ENCODE peak calls at places on chromosomes 2 and 18, in six cellular contexts. K, E, F, G, N and O are unnamed samples. For H3K9me3, the result is how much of the 10 kb centered on the place peaks cover.

GRCh38 chr18:56992777-56993176 is 154.1 kb upstream of the BOD1L2 start:
- DNase-seq in E (no peak), F (no peak), N (no peak), G (peak), K (no peak), O (no peak)

GRCh38 chr2:15953891-15954680 is 13.7 kb downstream of the MYCN start:
- DNase-seq in G (no peak), N (no peak), F (no peak), K (no peak), E (no peak), O (no peak)

GRCh38 chr18:73924836-73925235 is 222.8 kb downstream of the FBXO15 start:
- DNase-seq in K (no peak), G (peak), F (no peak), E (no peak), N (no peak), O (no peak)

GRCh38 chr2:173414823-173415322 is 60.2 kb downstream of the CDCA7 start:
- DNase-seq in F (peak), K (no peak), E (no peak), N (no peak), G (peak), O (no peak)

GRCh38 chr2:169301596-169302330 is 60.6 kb downstream of the LRP2 start:
- DNase-seq in E (no peak), G (no peak), F (no peak), N (no peak), K (peak), O (no peak)

GRCh38 chr2:43084699-43085091 is 141.7 kb downstream of the ZFP36L2 start:
- DNase-seq in E (no peak), K (no peak), G (peak), N (no peak), F (peak), O (no peak)

GRCh38 chr18:30094556-30094955 is 948.0 kb downstream of the DSC3 start:
- DNase-seq in N (no peak), E (no peak), F (peak), G (peak), K (no peak), O (no peak)

GRCh38 chr2:204825681-204826080 is 280.4 kb downstream of the PARD3B start:
- DNase-seq in K (no peak), E (no peak), N (no peak), F (no peak), G (no peak), O (no peak)

GRCh38 chr2:112643488-112643887 is 2.3 kb upstream of the SLC20A1 start:
- DNase-seq in K (no peak), F (no peak), N (no peak), E (no peak), G (no peak), O (no peak)

GRCh38 chr2:195659114-195659513 is 2.1 kb downstream of the SLC39A10 start:
- DNase-seq in N (no peak), E (no peak), F (no peak), K (no peak), G (peak), O (peak)

GRCh38 chr18:9233771-9234440 is 97.3 kb downstream of the ANKRD12 start:
- DNase-seq in N (peak), E (peak), F (no peak), G (no peak), K (no peak), O (no peak)

GRCh38 chr2:16184341-16184890 is 244.1 kb downstream of the MYCN start:
- DNase-seq in G (no peak), K (no peak), N (no peak), F (no peak), E (no peak), O (no peak)

GRCh38 chr2:209771474-209772292 is at the start of gene UNC80:
- DNase-seq in K (peak), E (peak), F (peak), N (peak), G (peak), O (peak)

GRCh38 chr2:136179602-136179975 is 61.6 kb upstream of the CXCR4 start:
- DNase-seq in N (no peak), F (no peak), G (no peak), K (no peak), E (no peak), O (no peak)

GRCh38 chr18:23967321-23968089 is 47.0 kb upstream of the TTC39C start:
- DNase-seq in K (no peak), E (no peak), F (no peak), N (no peak), G (no peak), O (no peak)

GRCh38 chr2:86072271-86072858 is 33.3 kb downstream of the POLR1A start:
- DNase-seq in E (no peak), F (peak), K (no peak), N (no peak), G (no peak), O (no peak)

GRCh38 chr2:39247512-39247911 is 3.7 kb upstream of the CDKL4 start:
- DNase-seq in G (no peak), F (no peak), N (no peak), K (no peak), E (no peak), O (no peak)

GRCh38 chr2:54041135-54041534 is 70.3 kb upstream of the PSME4 start:
- DNase-seq in G (no peak), K (no peak), E (no peak), N (no peak), F (no peak), O (no peak)

GRCh38 chr2:104863229-104863584 is 9.3 kb downstream of the POU3F3 start:
- DNase-seq in G (no peak), K (no peak), E (no peak), F (no peak), N (no peak), O (no peak)

GRCh38 chr2:167652401-167652800 is 595.0 kb downstream of the STK39 start:
- DNase-seq in N (no peak), G (no peak), K (no peak), E (no peak), F (no peak), O (no peak)

GRCh38 chr2:208254871-208255556 is at the start of gene IDH1:
- DNase-seq in F (peak), E (peak), G (peak), N (peak), K (peak), O (peak)

GRCh38 chr2:26521054-26521912 is 43.4 kb upstream of the OTOF start:
- DNase-seq in G (no peak), K (peak), E (peak), N (peak), F (peak), O (peak)

GRCh38 chr2:105821428-105822125 is 76.9 kb downstream of the NCK2 start:
- DNase-seq in G (no peak), K (no peak), E (no peak), N (no peak), F (peak), O (no peak)

GRCh38 chr18:62863629-62864028 is 148.3 kb downstream of the PHLPP1 start:
- DNase-seq in E (no peak), K (no peak), G (peak), F (peak), N (no peak), O (peak)

GRCh38 chr2:127288274-127288673 is 5.7 kb downstream of the ERCC3 start:
- DNase-seq in E (peak), N (no peak), G (no peak), F (no peak), K (no peak), O (no peak)

GRCh38 chr18:45497595-45498269 is 117.5 kb upstream of the SLC14A2 start:
- DNase-seq in F (no peak), E (no peak), N (no peak), G (no peak), K (no peak), O (no peak)

GRCh38 chr2:148122788-148123187 is 101.9 kb downstream of the MBD5 start:
- DNase-seq in K (no peak), G (peak), N (no peak), E (no peak), F (peak), O (no peak)

GRCh38 chr18:13813271-13813849 is 10.6 kb upstream of the MC5R start:
- DNase-seq in K (peak), F (peak), N (peak), G (peak), E (peak), O (peak)

GRCh38 chr18:48547456-48548403 is 8.9 kb downstream of the CTIF start:
- DNase-seq in G (peak), F (peak), E (no peak), K (no peak), N (peak), O (peak)

GRCh38 chr18:48548404-48548771 is 9.6 kb downstream of the CTIF start:
- DNase-seq in F (peak), E (no peak), K (no peak), N (no peak), G (no peak), O (no peak)

GRCh38 chr18:48545690-48546365 is 7.0 kb downstream of the CTIF start:
- DNase-seq in N (peak), E (peak), K (peak), G (peak), F (peak), O (peak)

GRCh38 chr18:48544661-48545415 is 6.0 kb downstream of the CTIF start:
- DNase-seq in G (no peak), K (no peak), E (no peak), N (no peak), F (no peak), O (no peak)

DNA sequence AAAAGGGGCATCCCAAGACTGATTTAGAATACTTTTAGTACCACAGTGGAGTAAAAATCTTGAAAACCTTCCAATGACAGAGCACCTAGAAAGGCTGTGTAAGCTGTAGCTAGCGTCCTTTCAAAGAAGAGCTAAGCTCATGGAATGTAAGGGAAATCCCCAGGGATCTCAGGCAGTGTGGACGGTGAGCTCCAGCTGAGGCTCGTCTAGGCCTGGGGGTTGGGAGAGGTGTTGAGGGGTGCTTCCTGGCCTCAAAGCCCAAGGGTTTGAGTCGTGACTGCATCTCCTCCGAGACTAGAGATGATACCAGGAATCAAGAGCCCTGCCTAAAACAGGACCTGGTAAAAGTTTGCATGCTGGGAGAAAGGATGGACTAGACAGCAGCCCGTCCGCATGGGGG is 7.6 kb downstream of the CTIF start:
- DNase-seq in N (no peak), E (no peak), K (no peak), F (peak), G (peak), O (no peak)
- H2BK120ac ChIP-seq in N (no peak), E (no peak), K (no peak), F (peak), G (peak), O (no peak)

GRCh38 chr2:46286715-46287114 is 10.5 kb upstream of the EPAS1 start:
- DNase-seq in K (no peak), F (no peak), N (no peak), E (no peak), G (no peak), O (no peak)

GRCh38 chr2:46281939-46282338 is 15.3 kb upstream of the EPAS1 start:
- DNase-seq in N (no peak), K (no peak), E (no peak), F (no peak), G (no peak), O (no peak)

GRCh38 chr2:46284260-46284659 is 12.9 kb upstream of the EPAS1 start:
- DNase-seq in K (no peak), N (no peak), F (no peak), E (no peak), G (no peak), O (no peak)

GRCh38 chr2:46283693-46284092 is 13.5 kb upstream of the EPAS1 start:
- DNase-seq in N (no peak), K (no peak), G (no peak), E (no peak), F (no peak), O (no peak)

GRCh38 chr2:46284812-46285211 is 12.4 kb upstream of the EPAS1 start:
- DNase-seq in G (no peak), E (no peak), N (no peak), F (no peak), K (peak), O (peak)
- H3K9me3 ChIP-seq in G (under half), E (under half), N (under half), F (under half), K (under half), O (under half)

DNA sequence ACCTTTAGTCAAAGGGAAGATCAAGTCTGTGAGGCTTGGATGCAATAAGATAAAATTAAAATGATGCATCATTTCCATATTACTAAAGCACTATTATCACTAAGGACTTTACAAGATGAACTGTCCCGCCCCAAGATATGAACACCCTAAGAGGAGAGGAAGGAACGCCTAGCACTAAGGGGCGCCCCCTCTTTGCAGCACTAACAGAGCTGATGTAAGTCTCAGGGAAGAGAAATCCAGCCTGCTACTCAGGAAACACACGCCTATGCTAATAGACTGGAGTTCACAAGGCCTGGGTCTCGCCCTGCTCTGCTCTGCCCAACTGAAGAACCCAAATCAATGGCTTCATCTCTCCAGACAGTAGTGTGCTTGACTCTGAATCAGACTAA is 6.1 kb downstream of the INO80C start:
- DNase-seq in K (no peak), F (no peak), E (no peak), N (peak), G (no peak), O (no peak)
- H2BK120ac ChIP-seq in K (no peak), F (no peak), E (no peak), N (no peak), G (no peak), O (peak)

GRCh38 chr18:71398530-71398929 is 1109.7 kb downstream of the SOCS6 start:
- DNase-seq in E (peak), N (peak), F (no peak), K (peak), G (no peak), O (no peak)
- H3K9me3 ChIP-seq in E (half or more), N (under half), F (under half), K (under half), G (under half), O (under half)

DNA sequence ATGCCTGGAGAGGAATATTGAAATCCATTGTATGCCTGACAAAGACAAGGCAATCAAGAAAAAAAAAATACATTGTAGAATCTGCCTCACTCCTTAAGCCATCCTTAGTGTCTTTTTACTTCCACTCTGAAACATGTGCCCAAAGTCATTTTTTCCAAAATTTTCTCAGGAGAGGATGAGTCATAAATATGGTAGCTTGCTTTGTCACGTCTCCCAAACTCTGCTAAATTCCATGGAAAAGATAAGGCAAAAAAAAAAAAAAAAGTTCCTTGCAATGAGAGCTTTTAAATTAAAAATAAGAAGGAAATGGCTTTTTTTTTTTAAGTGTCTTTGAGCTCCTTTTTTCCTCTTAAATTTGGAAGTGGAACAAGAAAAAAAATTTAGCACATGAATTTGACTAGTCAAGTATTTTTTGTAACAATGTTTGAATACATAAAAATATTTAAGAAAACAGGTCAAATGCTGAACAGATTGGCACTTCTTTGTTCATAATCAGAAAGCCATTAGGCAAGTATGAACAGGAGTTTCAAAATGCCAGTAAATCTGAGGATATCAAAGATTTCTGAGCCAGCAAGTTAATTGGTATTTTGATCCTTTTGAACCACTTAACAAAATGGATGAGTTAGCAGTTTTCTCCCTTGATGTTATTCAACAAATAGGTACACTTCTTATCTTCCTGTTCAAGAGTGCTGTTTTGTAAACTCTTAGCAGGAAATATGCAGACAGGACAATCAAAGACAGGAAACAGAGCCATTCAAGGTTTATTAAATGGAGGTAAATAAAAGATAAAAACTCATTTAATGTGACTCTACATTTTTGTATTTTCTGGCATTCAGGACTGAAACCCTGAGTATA is 247.3 kb upstream of the SP5 start:
- DNase-seq in G (no peak), N (no peak), F (peak), E (no peak), K (no peak), O (peak)
- H2BK120ac ChIP-seq in G (no peak), N (no peak), F (no peak), E (no peak), K (no peak), O (no peak)

DNA sequence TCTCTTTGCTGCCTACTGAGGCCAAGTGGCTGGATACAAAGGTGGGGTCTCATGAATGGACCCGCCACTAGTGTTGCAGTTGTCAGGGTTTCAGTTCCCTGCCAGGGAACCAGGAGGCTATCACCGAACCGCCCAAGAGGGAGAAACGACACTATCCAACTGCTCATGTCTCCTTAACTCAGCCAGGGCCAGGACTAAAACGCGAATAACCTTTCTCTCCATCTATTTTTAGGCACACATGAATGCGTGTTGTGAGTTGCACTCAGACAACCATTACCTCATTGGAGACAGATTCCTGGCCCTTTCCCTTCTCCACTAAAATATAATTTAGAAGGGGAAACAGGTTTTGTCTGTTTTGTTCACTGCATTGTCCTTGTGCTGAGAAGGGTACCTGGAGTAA is 559.5 kb downstream of the SOCS6 start:
- DNase-seq in N (no peak), K (no peak), G (no peak), F (no peak), E (no peak), O (no peak)
- H3K9me3 ChIP-seq in N (under half), K (under half), G (under half), F (under half), E (half or more), O (under half)

GRCh38 chr2:215691346-215691745 is 255.5 kb upstream of the FN1 start:
- DNase-seq in K (no peak), N (no peak), G (no peak), F (no peak), E (no peak), O (no peak)

GRCh38 chr2:215693269-215693998 is 257.6 kb upstream of the FN1 start:
- DNase-seq in N (no peak), F (peak), G (peak), K (no peak), E (no peak), O (peak)

GRCh38 chr2:215692387-215693079 is 256.7 kb upstream of the FN1 start:
- DNase-seq in E (no peak), G (peak), N (no peak), K (no peak), F (peak), O (peak)

GRCh38 chr2:215695876-215696275 is 260.0 kb upstream of the FN1 start:
- DNase-seq in K (no peak), E (no peak), G (peak), F (peak), N (no peak), O (peak)

GRCh38 chr2:215693999-215694356 is 258.1 kb upstream of the FN1 start:
- DNase-seq in N (no peak), K (no peak), E (no peak), G (no peak), F (no peak), O (no peak)
- H2BK120ac ChIP-seq in N (no peak), K (no peak), E (no peak), G (peak), F (peak), O (peak)

DNA sequence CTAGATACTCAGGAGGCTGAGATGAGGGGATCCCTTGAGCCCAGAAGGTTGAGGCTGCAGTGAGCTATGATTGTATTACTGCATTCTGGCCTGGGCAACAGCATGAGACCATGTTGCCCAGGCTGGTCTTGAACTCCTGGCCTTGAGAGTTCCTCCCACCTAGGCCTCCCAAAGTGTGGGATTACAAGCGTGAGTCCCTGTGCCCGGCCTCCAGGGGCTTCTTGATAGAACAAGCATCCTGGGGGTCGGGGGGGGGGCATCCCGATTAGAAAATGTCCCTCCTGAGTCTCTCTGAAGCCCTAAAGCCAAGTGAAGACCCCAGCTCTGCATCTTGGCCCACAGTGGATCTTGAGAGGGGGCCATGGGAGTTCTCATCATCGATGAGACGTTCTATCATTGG is 22.3 kb upstream of the EFHD1 start:
- DNase-seq in K (no peak), F (no peak), G (no peak), N (no peak), E (no peak), O (no peak)
- H3K9me3 ChIP-seq in K (under half), F (under half), G (under half), N (under half), E (under half), O (under half)